ENCODE peak calls at places on chromosomes 11 and 22, in eight cellular contexts. N is prostate gland, W is endothelial cell of umbilical vein, D is upper lobe of left lung, S is AG10803, B is HL-60, C is WERI-Rb-1, A is fibroblast of pulmonary artery. H is an unnamed sample.

GRCh38 chr11:69470793-69471192 is 10.7 kb upstream of the LINC01488 start:
- DNase-seq in B (no peak), W (no peak), D (peak), C (no peak), N (no peak), S (no peak), A (no peak), H (no peak)

GRCh38 chr11:126086248-126086647 is 23.6 kb upstream of the CDON start:
- DNase-seq in C (no peak), A (no peak), W (no peak), D (no peak), B (no peak), N (no peak), S (no peak), H (no peak)

GRCh38 chr22:43164636-43165035 is 13.3 kb downstream of the TSPO start:
- DNase-seq in A (no peak), W (no peak), N (no peak), S (no peak), C (no peak), B (no peak), D (no peak), H (no peak)

GRCh38 chr11:27509953-27510352 is 3.4 kb upstream of the LIN7C start:
- DNase-seq in D (no peak), B (peak), W (no peak), A (no peak), N (no peak), S (no peak), C (no peak), H (no peak)

GRCh38 chr22:33325232-33326004 is 267.2 kb upstream of the SYN3 start:
- DNase-seq in D (no peak), N (no peak), W (no peak), B (no peak), A (no peak), C (no peak), S (no peak), H (no peak)

GRCh38 chr11:41201156-41201555 is 258.3 kb downstream of the LRRC4C start:
- DNase-seq in C (peak), A (peak), S (no peak), W (no peak), D (no peak), N (no peak), B (no peak), H (peak)

GRCh38 chr11:92916299-92916698 is 53.2 kb upstream of the MTNR1B start:
- DNase-seq in S (no peak), B (no peak), D (no peak), W (no peak), C (no peak), N (no peak), A (no peak), H (no peak)

GRCh38 chr11:134124660-134125451 is 56.0 kb downstream of the JAM3 start:
- DNase-seq in C (no peak), A (peak), W (peak), B (no peak), N (peak), D (peak), S (peak), H (no peak)

GRCh38 chr11:6531267-6531752 is 34.2 kb downstream of the DNHD1 start:
- DNase-seq in D (no peak), A (peak), C (peak), B (peak), N (no peak), W (peak), S (peak), H (peak)

GRCh38 chr11:117839936-117840813 is 15.6 kb upstream of the FXYD2 start:
- DNase-seq in B (no peak), D (no peak), S (no peak), C (no peak), W (no peak), N (no peak), A (no peak), H (no peak)

GRCh38 chr22:49738566-49738965 is 89.1 kb downstream of the BRD1 start:
- DNase-seq in W (no peak), A (no peak), N (no peak), C (no peak), S (no peak), D (no peak), B (no peak), H (no peak)

GRCh38 chr22:45664136-45664646 is 7.4 kb upstream of the ATXN10 start:
- DNase-seq in B (no peak), S (peak), W (no peak), N (no peak), D (no peak), C (no peak), A (no peak), H (no peak)

DNA sequence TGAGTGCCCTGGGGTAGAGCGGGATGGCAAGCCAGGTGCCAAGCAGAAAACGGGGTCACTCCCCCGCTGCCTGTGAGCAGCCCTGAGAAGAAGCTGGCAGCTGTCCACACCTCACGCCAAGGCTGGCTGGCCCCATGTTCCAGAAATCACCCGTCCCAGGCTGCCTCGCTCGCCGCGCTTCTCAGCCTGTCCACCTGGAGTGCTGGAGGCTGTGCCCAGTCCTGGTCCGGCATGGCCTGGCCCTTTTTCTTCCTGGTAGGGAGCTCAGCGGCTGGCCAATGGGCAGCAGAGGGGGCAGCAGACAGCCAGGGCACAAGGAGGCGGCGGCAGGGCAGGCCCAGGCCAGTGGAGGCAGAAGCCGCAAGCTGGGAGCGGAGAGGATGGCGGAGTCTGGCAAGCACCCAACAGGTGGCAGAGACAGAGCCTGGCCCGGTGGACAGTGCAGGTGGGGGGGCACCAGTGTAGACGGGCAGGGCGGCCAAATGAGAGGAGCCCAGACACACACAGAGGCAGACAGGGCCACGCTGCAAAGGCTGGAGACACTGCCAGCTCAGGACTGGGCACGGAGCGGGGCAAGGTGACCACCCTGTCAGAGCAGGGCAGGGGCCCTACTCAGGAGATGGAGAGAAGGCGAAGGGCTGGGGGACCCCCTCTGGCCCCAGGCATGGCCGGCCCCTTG is 37.2 kb upstream of the TH start:
- DNase-seq in S (no peak), W (no peak), N (peak), C (no peak), B (no peak), D (peak), A (no peak), H (no peak)
- TF ChIP-seq CTCF in S (no peak), W (no peak), N (no peak), C (peak), B (no peak), D (peak), A (no peak), H (no peak)

GRCh38 chr22:41302016-41302767 is 867 bp downstream of the ZC3H7B start:
- DNase-seq in C (no peak), A (no peak), W (no peak), S (no peak), N (no peak), D (peak), B (no peak), H (no peak)
- H3K4me3 ChIP-seq in C (peak), A (peak), W (peak), S (peak), N (peak), D (peak), B (peak), H (peak)

GRCh38 chr11:65325435-65325834 is 8.2 kb upstream of the DPF2 start:
- DNase-seq in N (no peak), A (no peak), B (no peak), S (no peak), D (no peak), W (no peak), C (no peak), H (no peak)

GRCh38 chr11:65329944-65330403 is 3.7 kb upstream of the DPF2 start:
- DNase-seq in S (peak), C (peak), W (peak), N (peak), B (peak), D (no peak), A (peak), H (peak)

GRCh38 chr11:65330544-65330943 is 3.1 kb upstream of the DPF2 start:
- DNase-seq in C (no peak), W (no peak), D (no peak), S (no peak), B (no peak), A (no peak), N (no peak), H (no peak)

GRCh38 chr11:65334696-65335295 is 1.1 kb downstream of the DPF2 start:
- DNase-seq in C (no peak), B (no peak), W (peak), N (no peak), S (no peak), A (peak), D (no peak), H (no peak)

DNA sequence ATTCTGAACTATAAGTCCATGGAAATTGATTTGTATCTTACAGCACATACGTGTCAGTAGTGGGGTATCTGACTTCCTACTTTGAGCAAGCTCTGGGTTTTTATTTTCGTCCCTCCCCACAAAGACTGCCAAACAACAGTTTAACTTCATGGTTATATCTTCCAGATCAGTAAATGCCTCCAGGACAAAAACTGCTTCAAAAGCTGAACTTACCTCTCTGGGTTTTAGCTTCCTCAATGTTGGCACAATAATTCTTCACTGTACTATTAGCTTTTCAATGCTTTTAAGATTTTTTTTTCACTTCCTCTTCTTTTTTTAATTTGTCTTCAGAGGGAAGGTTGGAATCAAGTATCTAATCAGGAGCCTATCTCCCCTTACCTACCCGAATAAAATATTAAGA is 4.1 kb upstream of the DPF2 start:
- DNase-seq in B (no peak), W (no peak), C (no peak), S (no peak), D (no peak), A (no peak), N (no peak), H (no peak)
- TF ChIP-seq CTCF in B (no peak), W (no peak), C (no peak), S (no peak), D (no peak), A (no peak), N (no peak), H (no peak)

DNA sequence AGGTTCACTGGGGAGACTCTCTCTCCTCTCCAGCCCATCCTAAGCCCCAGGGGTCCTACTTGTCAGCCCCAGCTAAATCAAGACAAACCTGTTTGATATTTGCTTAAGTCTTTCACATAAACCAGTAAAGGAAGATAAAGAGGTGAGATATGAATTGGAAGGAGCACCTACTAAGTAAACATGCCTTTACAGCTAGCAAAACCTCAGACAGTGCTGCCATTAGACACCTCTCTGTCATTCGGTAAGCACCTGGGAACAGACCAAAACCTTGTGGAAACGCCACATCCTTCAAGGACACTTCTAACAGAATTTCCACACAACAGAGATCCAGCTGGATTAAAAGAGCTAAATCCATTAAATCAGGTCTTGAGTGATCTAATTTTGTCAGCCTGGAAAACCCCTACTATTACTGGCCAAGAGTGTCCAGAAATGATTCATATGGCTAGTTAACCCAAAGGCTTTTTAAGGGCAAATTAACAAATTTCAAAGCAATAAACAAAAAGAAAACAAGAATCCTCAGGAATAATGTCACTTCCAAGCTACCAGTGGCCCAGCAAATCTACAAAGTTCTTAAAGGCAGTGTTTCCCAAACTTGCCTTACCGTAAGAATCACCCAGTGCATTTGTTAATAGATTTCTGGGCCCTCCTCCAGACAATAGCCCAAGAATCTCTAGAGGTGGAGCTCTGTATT is 2.4 kb downstream of the VPS37C start:
- DNase-seq in C (peak), W (peak), S (peak), D (no peak), A (peak), N (peak), B (no peak), H (no peak)
- H3K4me3 ChIP-seq in C (peak), W (no peak), S (no peak), D (no peak), A (no peak), N (no peak), B (no peak), H (no peak)

DNA sequence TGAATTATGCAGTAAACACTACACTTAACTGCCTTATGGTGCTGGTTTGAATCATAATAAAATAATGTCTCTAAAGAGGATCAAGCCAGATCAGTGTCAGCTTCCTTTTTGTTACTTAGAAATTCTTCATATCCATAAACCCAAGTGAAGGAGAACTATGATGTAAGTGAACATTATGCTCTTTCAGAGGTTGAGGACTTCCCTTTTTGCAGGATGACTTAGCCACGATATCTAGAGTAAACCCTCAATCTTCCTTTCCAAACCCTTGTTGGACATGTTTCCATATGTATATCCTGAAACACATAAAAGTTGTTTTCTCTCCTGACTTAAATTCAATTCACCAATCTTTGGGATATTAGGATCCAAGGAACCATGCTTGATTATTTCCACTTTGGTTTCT is 19.1 kb downstream of the OR8D1 start:
- DNase-seq in D (no peak), A (no peak), S (no peak), B (peak), N (no peak), C (no peak), W (no peak), H (no peak)
- TF ChIP-seq CTCF in D (no peak), A (no peak), S (no peak), B (no peak), N (no peak), C (no peak), W (no peak), H (no peak)

H was measured in HFF-Myc.